ENCODE peak calls at places on chromosome 5, in eight cellular contexts. B, L, A, G, I, C, T and Y are unnamed samples.

GRCh38 chr5:40904205-40904993 is 4.9 kb upstream of the C7 start:
- DNase-seq in I (peak), C (peak), A (no peak), T (peak), G (no peak), B (peak), L (peak), Y (no peak)

GRCh38 chr5:32506251-32506661 is 61.7 kb upstream of the ZFR start:
- DNase-seq in I (no peak), A (no peak), B (no peak), L (no peak), T (no peak), C (no peak), G (peak), Y (no peak)

GRCh38 chr5:65027149-65027548 is 258.4 kb downstream of the CWC27 start:
- DNase-seq in T (no peak), C (no peak), G (no peak), I (no peak), B (no peak), L (no peak), A (no peak), Y (no peak)

GRCh38 chr5:64384761-64385160 is 121.1 kb upstream of the RGS7BP start:
- DNase-seq in I (peak), L (no peak), C (no peak), G (no peak), B (no peak), A (no peak), T (peak), Y (no peak)

GRCh38 chr5:96256795-96257470 is 176.1 kb downstream of the PCSK1 start:
- DNase-seq in L (no peak), B (no peak), I (no peak), T (peak), G (no peak), C (peak), A (no peak), Y (no peak)

GRCh38 chr5:107170620-107171019 is 500.1 kb downstream of the EFNA5 start:
- DNase-seq in C (no peak), T (no peak), A (no peak), G (no peak), B (no peak), I (no peak), L (no peak), Y (no peak)

GRCh38 chr5:149217802-149218153 is 53.9 kb upstream of the AFAP1L1 start:
- DNase-seq in G (no peak), A (no peak), T (no peak), L (no peak), I (no peak), C (no peak), B (no peak), Y (no peak)

GRCh38 chr5:43309122-43309521 is 4.1 kb downstream of the HMGCS1 start:
- DNase-seq in C (no peak), L (no peak), B (no peak), A (no peak), G (no peak), I (no peak), T (no peak), Y (no peak)

GRCh38 chr5:102901821-102902448 is 146.8 kb downstream of the PAM start:
- DNase-seq in G (no peak), T (peak), C (no peak), B (no peak), L (no peak), I (no peak), A (no peak), Y (no peak)

GRCh38 chr5:82975812-82976211 is 101.4 kb downstream of the TMEM167A start:
- DNase-seq in B (no peak), G (no peak), L (no peak), C (no peak), T (peak), A (no peak), I (no peak), Y (no peak)

GRCh38 chr5:151278845-151279244 is 24.7 kb downstream of the SLC36A3 start:
- DNase-seq in G (no peak), A (no peak), T (no peak), I (no peak), C (no peak), B (no peak), L (no peak), Y (no peak)

GRCh38 chr5:140674211-140674610 is 835 bp upstream of the DND1 start:
- DNase-seq in I (no peak), G (no peak), B (no peak), A (no peak), C (no peak), L (no peak), T (no peak), Y (no peak)

GRCh38 chr5:177303121-177303924 is at the start of the genes PRELID1 and RAB24:
- DNase-seq in T (peak), L (peak), I (peak), A (peak), G (peak), B (peak), C (peak), Y (peak)

GRCh38 chr5:149834246-149834855 is 104.2 kb downstream of the PPARGC1B start:
- DNase-seq in L (peak), A (peak), T (peak), B (peak), C (no peak), G (no peak), I (peak), Y (no peak)

GRCh38 chr5:112228672-112229071 is 190.4 kb downstream of the EPB41L4A start:
- DNase-seq in L (peak), A (no peak), T (peak), G (no peak), C (peak), I (peak), B (peak), Y (peak)

GRCh38 chr5:163407034-163407652 is 30.3 kb upstream of the CCNG1 start:
- DNase-seq in A (no peak), L (no peak), B (no peak), C (no peak), G (no peak), T (peak), I (no peak), Y (no peak)

GRCh38 chr5:72956324-72957140 is 691 bp downstream of the FCHO2 start:
- DNase-seq in I (peak), G (peak), A (peak), L (peak), C (peak), B (peak), T (peak), Y (peak)

DNA sequence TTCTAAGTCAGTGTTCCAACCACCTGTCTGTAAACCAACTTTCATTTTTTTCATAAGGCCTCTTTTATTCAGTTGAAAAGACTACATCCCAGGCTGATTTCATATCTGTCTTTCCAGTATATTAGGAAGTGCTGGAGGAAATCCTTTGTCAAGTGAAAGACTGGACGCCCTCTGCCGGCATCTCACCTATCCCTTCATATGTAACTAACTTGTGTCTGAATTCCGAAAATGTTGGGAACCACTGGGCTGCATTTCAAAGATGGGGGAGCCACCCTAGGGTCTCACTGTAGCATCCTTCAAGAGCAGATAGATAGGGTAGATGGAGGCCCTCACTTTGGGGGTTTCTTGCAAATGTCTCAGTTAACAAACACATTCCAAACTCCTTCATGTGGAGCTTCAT is 569.8 kb downstream of the CTNND2 start:
- DNase-seq in T (no peak), A (no peak), G (no peak), B (no peak), I (peak), C (no peak), L (no peak), Y (no peak)
- TF ChIP-seq CTCF in T (no peak), A (no peak), G (no peak), B (no peak), I (peak), C (no peak), L (no peak), Y (no peak)

DNA sequence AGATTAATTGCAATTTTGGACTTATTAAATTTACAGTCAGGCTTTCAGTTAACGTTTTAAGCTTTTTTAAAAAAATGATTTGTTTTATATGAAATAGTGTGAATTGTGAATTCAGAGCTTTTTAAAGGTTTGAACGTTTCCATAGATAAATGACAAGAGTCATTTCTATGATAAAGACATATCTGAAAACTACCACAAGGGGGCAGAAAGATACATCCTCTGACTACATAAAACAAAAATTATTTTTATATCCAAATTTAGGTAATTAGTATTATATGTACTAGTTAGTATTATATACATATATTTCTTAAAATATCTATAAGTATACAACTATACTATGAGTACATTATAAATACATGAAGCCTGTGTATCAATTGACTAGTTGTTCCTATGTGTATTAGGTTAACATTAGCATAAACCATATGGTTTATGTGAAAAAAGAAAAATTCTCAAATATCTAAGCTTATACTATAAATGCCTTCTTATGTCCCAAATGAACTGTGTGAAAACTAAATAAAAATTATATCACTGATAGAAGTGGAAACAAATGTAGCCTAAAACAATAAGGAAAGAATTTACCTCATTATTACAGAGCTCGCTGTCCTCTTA is 155.2 kb downstream of the MEF2C start:
- DNase-seq in L (no peak), T (no peak), I (no peak), G (no peak), B (no peak), C (no peak), A (no peak), Y (no peak)
- TF ChIP-seq CTCF in L (peak), T (peak), I (peak), G (no peak), B (peak), C (peak), A (peak), Y (peak)

GRCh38 chr5:158162479-158162878 is 303.5 kb upstream of the CLINT1 start:
- DNase-seq in C (no peak), I (no peak), A (no peak), T (no peak), L (no peak), B (no peak), G (no peak), Y (no peak)

GRCh38 chr5:158164648-158165047 is 305.7 kb upstream of the CLINT1 start:
- DNase-seq in G (no peak), C (no peak), A (no peak), B (no peak), L (no peak), I (no peak), T (no peak), Y (no peak)

GRCh38 chr5:158163836-158164572 is 305.1 kb upstream of the CLINT1 start:
- DNase-seq in T (no peak), A (no peak), G (no peak), C (no peak), I (no peak), B (no peak), L (no peak), Y (no peak)

GRCh38 chr5:158166424-158166823 is 307.5 kb upstream of the CLINT1 start:
- DNase-seq in A (no peak), B (no peak), T (no peak), G (no peak), L (no peak), C (no peak), I (no peak), Y (no peak)

GRCh38 chr5:158165647-158166046 is 306.7 kb upstream of the CLINT1 start:
- DNase-seq in B (no peak), T (no peak), A (no peak), L (no peak), G (no peak), I (no peak), C (no peak), Y (no peak)
- TF ChIP-seq CTCF in B (peak), T (peak), A (no peak), L (no peak), G (no peak), I (no peak), C (no peak), Y (peak)

GRCh38 chr5:61362796-61363364 is 30.8 kb downstream of the ZSWIM6 start:
- DNase-seq in T (no peak), G (no peak), C (no peak), I (no peak), A (no peak), B (no peak), L (no peak), Y (no peak)

GRCh38 chr5:61352612-61353156 is 20.6 kb downstream of the ZSWIM6 start:
- DNase-seq in T (no peak), A (no peak), B (no peak), L (no peak), C (no peak), G (no peak), I (no peak), Y (no peak)

GRCh38 chr5:61354199-61354598 is 22.1 kb downstream of the ZSWIM6 start:
- DNase-seq in L (no peak), C (no peak), B (no peak), A (no peak), I (no peak), G (no peak), T (no peak), Y (no peak)

GRCh38 chr5:61353293-61353692 is 21.2 kb downstream of the ZSWIM6 start:
- DNase-seq in I (no peak), T (no peak), B (no peak), G (no peak), C (no peak), A (no peak), L (no peak), Y (no peak)

GRCh38 chr5:61357745-61358144 is 25.7 kb downstream of the ZSWIM6 start:
- DNase-seq in L (no peak), T (no peak), I (no peak), A (no peak), B (no peak), C (no peak), G (no peak), Y (no peak)
- TF ChIP-seq CTCF in L (no peak), T (peak), I (peak), A (peak), B (peak), C (no peak), G (no peak), Y (peak)